ENCODE peak calls at places on chromosomes 13 and 19, in eight cellular contexts. A is adrenal gland; B is right lobe of liver; L is cardiac muscle cell; C is endothelial cell of umbilical vein; X is CD8-positive, alpha-beta memory T cell; J is tibial artery; T is thoracic aorta. S is an unnamed sample.

GRCh38 chr13:19888799-19889198 is 25.4 kb upstream of the ZMYM5 start:
- DNase-seq in A (no peak), B (no peak), L (no peak), C (peak), X (peak), J (no peak), T (no peak), S (no peak)

GRCh38 chr19:41700381-41701195 is 7.8 kb upstream of the CEACAM5 start:
- DNase-seq in A (peak), B (peak), L (no peak), C (no peak), X (no peak), J (no peak), T (no peak), S (peak)

GRCh38 chr19:35665604-35666003 is 713 bp upstream of the UPK1A start:
- DNase-seq in A (no peak), B (no peak), L (no peak), C (no peak), X (no peak), J (no peak), T (no peak), S (no peak)

GRCh38 chr13:95298971-95299627 is 2.2 kb downstream of the ABCC4 start:
- DNase-seq in A (no peak), B (no peak), L (no peak), C (no peak), X (no peak), J (no peak), T (no peak), S (no peak)

GRCh38 chr13:60583911-60584753 is 187.1 kb downstream of the TDRD3 start:
- DNase-seq in A (no peak), B (no peak), L (no peak), C (no peak), X (no peak), J (peak), T (peak), S (no peak)

GRCh38 chr13:42696191-42696590 is 85.2 kb upstream of the FAM216B start:
- DNase-seq in A (no peak), B (no peak), L (no peak), C (no peak), X (no peak), J (no peak), T (no peak), S (no peak)

GRCh38 chr13:108961542-108962125 is 332.2 kb downstream of the MYO16 start:
- DNase-seq in A (no peak), B (no peak), L (peak), C (peak), X (peak), J (no peak), T (no peak), S (no peak)

GRCh38 chr13:51912091-51912490 is 50.3 kb downstream of the CCDC70 start:
- DNase-seq in A (no peak), B (no peak), L (no peak), C (no peak), X (no peak), J (no peak), T (no peak), S (no peak)

GRCh38 chr13:57748096-57748495 is 116.6 kb downstream of the PCDH17 start:
- DNase-seq in A (no peak), B (no peak), L (no peak), C (no peak), X (no peak), J (no peak), T (no peak), S (no peak)

GRCh38 chr19:3440082-3440481 is 40.2 kb downstream of the SMIM24 start:
- DNase-seq in A (no peak), B (no peak), L (no peak), C (no peak), X (peak), J (peak), T (no peak), S (no peak)

GRCh38 chr19:28012361-28012760 is 1200.6 kb downstream of the UQCRFS1 start:
- DNase-seq in A (no peak), B (no peak), L (peak), C (no peak), X (no peak), J (no peak), T (no peak), S (no peak)

GRCh38 chr19:5547881-5548280 is 19.9 kb downstream of the TINCR start:
- DNase-seq in A (peak), B (no peak), L (peak), C (peak), X (no peak), J (no peak), T (no peak), S (no peak)

GRCh38 chr19:44770550-44771257 is 7.0 kb upstream of the CBLC start:
- DNase-seq in A (peak), B (peak), L (peak), C (peak), X (peak), J (peak), T (peak), S (peak)
- H3K4me3 ChIP-seq in A (no peak), B (no peak), L (no peak), C (no peak), X (no peak), J (no peak), T (no peak), S (no peak)

GRCh38 chr13:105336706-105337582 is 1198.5 kb downstream of the EFNB2 start:
- DNase-seq in A (no peak), B (no peak), L (no peak), C (no peak), X (no peak), J (no peak), T (no peak), S (no peak)
- H3K27ac ChIP-seq in A (no peak), B (no peak), L (no peak), C (no peak), X (no peak), J (peak), T (peak), S (no peak)

GRCh38 chr19:48479686-48480085 is 10.5 kb downstream of the CYTH2 start:
- DNase-seq in A (no peak), B (no peak), L (no peak), C (no peak), X (no peak), J (no peak), T (no peak), S (no peak)

GRCh38 chr19:48480476-48481190 is 11.5 kb downstream of the CYTH2 start:
- DNase-seq in A (no peak), B (no peak), L (no peak), C (peak), X (peak), J (peak), T (no peak), S (no peak)

GRCh38 chr19:48481846-48482639 is 12.9 kb downstream of the CYTH2 start:
- DNase-seq in A (no peak), B (no peak), L (no peak), C (no peak), X (no peak), J (no peak), T (no peak), S (no peak)

GRCh38 chr19:48480151-48480475 is 10.9 kb downstream of the CYTH2 start:
- DNase-seq in A (peak), B (no peak), L (no peak), C (peak), X (no peak), J (peak), T (no peak), S (no peak)

DNA sequence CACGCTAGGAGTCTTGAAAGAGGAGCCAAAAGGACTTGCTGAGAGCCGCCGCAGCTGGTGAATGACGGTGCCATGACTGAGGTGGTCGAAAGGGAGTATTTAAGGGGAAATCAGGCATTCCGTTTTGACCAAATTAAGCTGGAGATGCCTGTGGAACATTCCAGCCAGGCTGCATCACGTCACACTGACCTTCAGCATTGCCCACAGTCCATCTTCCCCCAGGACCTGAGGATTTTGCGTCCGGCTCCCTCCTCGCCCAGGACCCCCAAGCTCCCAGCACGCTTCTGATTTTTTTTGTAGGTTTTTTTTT is 12.0 kb downstream of the CYTH2 start:
- DNase-seq in A (no peak), B (no peak), L (no peak), C (no peak), X (no peak), J (no peak), T (no peak), S (no peak)
- H3K4me3 ChIP-seq in A (no peak), B (peak), L (no peak), C (no peak), X (peak), J (peak), T (peak), S (peak)

GRCh38 chr19:11268783-11269267 is 6.5 kb upstream of the DOCK6 start:
- DNase-seq in A (peak), B (peak), L (no peak), C (peak), X (no peak), J (peak), T (no peak), S (no peak)
- H3K27ac ChIP-seq in A (peak), B (peak), L (no peak), C (peak), X (no peak), J (no peak), T (no peak), S (peak)

GRCh38 chr13:92461402-92461801 is 765.2 kb upstream of the GPC6 start:
- DNase-seq in A (no peak), B (no peak), L (no peak), C (no peak), X (no peak), J (no peak), T (no peak), S (no peak)
- H3K4me3 ChIP-seq in A (no peak), B (no peak), L (no peak), C (no peak), X (no peak), J (no peak), T (no peak), S (no peak)

GRCh38 chr19:56562766-56563165 is 4.5 kb upstream of the ZNF470 start:
- DNase-seq in A (no peak), B (no peak), L (no peak), C (no peak), X (no peak), J (no peak), T (no peak), S (no peak)
- H3K27ac ChIP-seq in A (no peak), B (no peak), L (no peak), C (no peak), X (no peak), J (no peak), T (no peak), S (no peak)

S was measured in coronary artery.